ENCODE peak calls at places on chromosomes 5 and 9, in four cellular contexts. L is BE2C; G is upper lobe of right lung; B is CD8-positive, alpha-beta memory T cell. Q is an unnamed sample.

GRCh38 chr5:155699385-155699784 is 627.6 kb upstream of the SGCD start:
- DNase-seq in G (no peak), L (no peak), B (no peak), Q (no peak)

GRCh38 chr5:88544616-88545150 is 276.0 kb upstream of the TMEM161B start:
- DNase-seq in G (no peak), L (no peak), B (no peak), Q (no peak)

GRCh38 chr9:119318371-119318770 is 50.9 kb downstream of the BRINP1 start:
- DNase-seq in L (no peak), G (no peak), B (no peak), Q (no peak)

GRCh38 chr9:134360180-134360759 is 34.0 kb downstream of the RXRA start:
- DNase-seq in G (no peak), L (no peak), B (no peak), Q (no peak)

GRCh38 chr9:13529321-13530104 is 250.0 kb upstream of the MPDZ start:
- DNase-seq in L (peak), B (no peak), G (no peak), Q (peak)

GRCh38 chr5:56658972-56659371 is 156.4 kb upstream of the MAP3K1 start:
- DNase-seq in L (no peak), G (no peak), B (no peak), Q (no peak)

GRCh38 chr5:174610968-174611367 is 113.4 kb upstream of the MSX2 start:
- DNase-seq in B (no peak), L (no peak), G (no peak), Q (no peak)

GRCh38 chr5:52283221-52283620 is 504.5 kb upstream of the ITGA1 start:
- DNase-seq in G (no peak), L (no peak), B (no peak), Q (no peak)

GRCh38 chr9:6907772-6908381 is 150.1 kb downstream of the KDM4C start:
- DNase-seq in G (no peak), L (peak), B (no peak), Q (no peak)

GRCh38 chr5:116271432-116271831 is 186.6 kb downstream of the COMMD10 start:
- DNase-seq in B (no peak), L (no peak), G (no peak), Q (no peak)

GRCh38 chr5:91362935-91363334 is 20.2 kb downstream of the ARRDC3 start:
- DNase-seq in B (no peak), G (no peak), L (no peak), Q (no peak)

GRCh38 chr9:35814106-35814840 is 569 bp downstream of the HINT2 start:
- DNase-seq in L (peak), G (peak), B (peak), Q (peak)

GRCh38 chr9:84953797-84954695 is 284.5 kb downstream of the NTRK2 start:
- DNase-seq in G (peak), L (peak), B (no peak), Q (peak)

GRCh38 chr5:33721491-33722245 is 170.1 kb downstream of the ADAMTS12 start:
- DNase-seq in L (no peak), G (no peak), B (no peak), Q (no peak)

GRCh38 chr5:33725846-33726245 is 165.9 kb downstream of the ADAMTS12 start:
- DNase-seq in G (no peak), B (no peak), L (no peak), Q (no peak)

DNA sequence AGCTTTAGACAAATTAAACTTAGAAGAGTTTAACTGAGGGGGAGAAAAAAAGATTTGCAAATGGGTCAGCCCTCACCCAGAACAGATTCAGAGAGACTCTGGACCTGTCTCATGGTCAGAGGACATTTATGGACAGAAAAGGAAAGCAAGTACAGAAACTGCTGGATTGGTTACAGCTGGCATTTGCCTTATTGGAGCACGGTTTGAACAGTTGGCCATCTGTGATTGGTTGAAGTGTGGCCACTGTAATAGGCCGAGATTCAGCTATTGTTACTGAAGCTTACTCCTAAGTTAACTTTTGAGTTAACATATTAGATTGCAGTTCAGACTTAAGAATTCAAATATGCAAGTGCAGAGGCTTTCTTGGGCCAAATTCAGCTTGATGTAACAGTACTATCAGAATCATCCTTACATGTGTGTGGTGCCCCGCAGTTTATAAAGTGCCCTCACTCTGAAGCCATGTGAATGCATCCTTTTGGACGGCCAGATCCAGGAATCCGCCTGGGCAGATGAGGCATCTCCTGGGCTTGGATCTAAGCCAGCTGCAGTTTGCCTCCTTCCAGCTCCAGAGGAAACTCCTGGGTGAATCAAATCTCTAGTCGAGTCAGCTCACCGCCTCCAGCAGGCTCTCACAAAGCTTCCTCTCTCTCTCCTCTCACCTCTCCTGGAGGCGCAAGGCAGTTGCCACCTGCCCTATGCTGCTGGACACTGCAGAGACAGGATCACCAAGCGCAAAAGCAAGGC is 165.2 kb downstream of the ADAMTS12 start:
- DNase-seq in G (no peak), B (no peak), L (no peak), Q (no peak)
- H3K4me3 ChIP-seq in G (no peak), B (no peak), L (no peak), Q (no peak)

GRCh38 chr9:2013688-2014087 is 1.5 kb upstream of the SMARCA2 start:
- DNase-seq in B (no peak), G (no peak), L (no peak), Q (no peak)
- H3K4me3 ChIP-seq in B (no peak), G (peak), L (no peak), Q (no peak)

DNA sequence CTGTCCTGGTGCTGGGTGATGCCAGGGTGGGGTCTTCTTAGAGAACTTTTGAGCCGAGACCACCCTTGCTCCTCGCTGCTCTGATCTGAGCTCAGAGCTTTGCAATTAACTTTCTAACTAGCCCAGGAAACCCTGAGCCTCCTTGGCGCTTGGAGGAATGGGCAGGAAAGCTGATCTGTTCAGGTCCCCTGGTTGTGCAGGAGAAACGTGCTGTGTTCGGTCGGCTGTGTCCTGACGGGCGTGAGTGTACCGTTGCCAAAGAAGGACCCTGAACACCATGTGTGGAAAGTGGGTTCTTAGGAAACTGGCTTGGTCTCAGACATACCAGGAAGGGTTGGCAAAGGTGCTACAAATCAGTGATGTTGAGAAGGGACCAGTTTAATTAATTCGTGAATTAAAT is 1.8 kb downstream of the TCF7 start:
- DNase-seq in G (no peak), B (no peak), L (no peak), Q (no peak)
- H3K4me3 ChIP-seq in G (peak), B (peak), L (no peak), Q (no peak)

GRCh38 chr5:38847549-38848341 is 1.9 kb downstream of the OSMR start:
- DNase-seq in L (no peak), B (no peak), G (no peak), Q (no peak)
- H3K4me3 ChIP-seq in L (no peak), B (no peak), G (peak), Q (peak)

GRCh38 chr5:176595386-176595943 is 14.5 kb downstream of the GPRIN1 start:
- DNase-seq in L (no peak), B (no peak), G (no peak), Q (no peak)

GRCh38 chr5:176597417-176598389 is 12.3 kb downstream of the GPRIN1 start:
- DNase-seq in L (no peak), B (no peak), G (no peak), Q (no peak)

GRCh38 chr5:176596689-176597416 is 13.1 kb downstream of the GPRIN1 start:
- DNase-seq in G (no peak), B (peak), L (no peak), Q (no peak)

GRCh38 chr5:176594554-176594953 is 15.4 kb downstream of the GPRIN1 start:
- DNase-seq in L (no peak), G (no peak), B (no peak), Q (no peak)

GRCh38 chr5:176596069-176596656 is 13.8 kb downstream of the GPRIN1 start:
- DNase-seq in B (no peak), L (no peak), G (no peak), Q (no peak)
- H3K4me3 ChIP-seq in B (peak), L (no peak), G (no peak), Q (no peak)

GRCh38 chr5:72505539-72505938 is 1.7 kb downstream of the ZNF366 start:
- DNase-seq in B (no peak), L (no peak), G (no peak), Q (no peak)

GRCh38 chr5:72508241-72509170 is 1.3 kb upstream of the ZNF366 start:
- DNase-seq in G (no peak), L (no peak), B (no peak), Q (no peak)

GRCh38 chr5:72509401-72509800 is 2.2 kb upstream of the ZNF366 start:
- DNase-seq in G (no peak), B (no peak), L (no peak), Q (peak)

GRCh38 chr5:72506150-72506549 is 1.1 kb downstream of the ZNF366 start:
- DNase-seq in L (no peak), B (no peak), G (no peak), Q (no peak)

DNA sequence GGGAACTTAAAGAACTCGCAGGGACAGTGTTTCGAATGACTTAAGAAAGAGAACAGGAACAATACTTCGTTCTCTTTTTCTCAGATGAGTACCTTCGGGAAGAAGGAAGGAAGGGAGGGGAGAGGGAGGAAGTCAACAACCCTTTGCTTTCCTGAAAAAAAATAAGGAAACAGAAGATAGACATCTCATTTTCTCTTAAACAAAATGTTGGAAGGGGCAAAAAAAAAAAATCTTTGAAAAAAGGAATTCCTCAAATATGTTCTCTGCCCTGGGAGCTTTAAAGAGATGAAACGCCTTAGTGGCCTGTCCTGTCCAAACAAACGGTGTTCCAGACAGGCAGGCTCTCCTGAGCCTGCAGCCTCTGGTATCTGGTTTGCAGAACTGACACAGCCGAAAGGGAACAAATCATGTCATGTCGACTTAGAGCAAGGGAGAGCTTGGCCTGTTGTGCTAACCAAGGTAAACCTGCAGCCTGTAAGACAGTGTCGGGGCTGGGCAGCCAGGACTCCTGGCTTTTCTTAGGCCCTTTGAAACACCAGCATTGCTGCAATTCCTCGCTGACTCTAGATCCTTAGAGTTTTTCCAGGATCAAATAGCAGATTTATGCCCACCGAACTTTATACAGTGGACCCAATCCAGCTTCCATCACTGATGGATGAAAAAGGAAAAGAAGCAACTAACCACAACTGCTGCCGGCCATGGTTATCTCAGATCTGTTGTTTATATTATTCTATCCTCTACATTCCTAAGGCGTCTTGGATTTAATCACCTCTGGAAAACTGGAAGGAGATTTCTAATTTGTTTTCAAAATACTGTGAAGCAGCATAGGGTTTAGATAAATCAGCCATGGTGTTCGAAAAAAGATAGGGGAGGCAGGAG is at the start of gene ZNF366:
- DNase-seq in G (no peak), L (no peak), B (no peak), Q (no peak)
- H3K4me3 ChIP-seq in G (peak), L (no peak), B (no peak), Q (no peak)

GRCh38 chr5:133050500-133050899 is 1.3 kb upstream of the HSPA4 start:
- DNase-seq in B (peak), G (no peak), L (no peak), Q (no peak)
- H3K4me3 ChIP-seq in B (peak), G (peak), L (peak), Q (no peak)

Q was measured in aorta.